ENCODE peak calls at places on chromosomes 1 and 21, in four cellular contexts. X, F, R and J are unnamed samples.

GRCh38 chr1:242872521-242872920 is 348.0 kb upstream of the PLD5 start:
- DNase-seq in R (no peak), X (no peak), F (no peak), J (no peak)

GRCh38 chr1:69038379-69038778 is 529.3 kb upstream of the LRRC7 start:
- DNase-seq in R (no peak), X (no peak), F (no peak), J (no peak)

GRCh38 chr1:39255212-39255611 is 50.7 kb downstream of the MACF1 start:
- DNase-seq in X (peak; percentile 50), F (no peak), R (no peak), J (no peak)

GRCh38 chr1:173507205-173507846 is 30.2 kb downstream of the PRDX6 start:
- DNase-seq in X (peak; percentile 35), F (no peak), R (no peak), J (no peak)

GRCh38 chr21:39637971-39638628 is 25.4 kb downstream of the B3GALT5 start:
- DNase-seq in R (no peak), F (no peak), X (no peak), J (no peak)

GRCh38 chr1:28287315-28287714 is 28.0 kb downstream of the SESN2 start:
- DNase-seq in X (no peak), F (no peak), R (no peak), J (no peak)

GRCh38 chr1:15454256-15454655 is 2.3 kb upstream of the CELA2A start:
- DNase-seq in X (peak; percentile 44), R (no peak), F (no peak), J (no peak)

GRCh38 chr1:43373034-43373940 is 5.5 kb upstream of the ELOVL1 start:
- DNase-seq in R (no peak), X (peak; percentile 59), F (no peak), J (no peak)

GRCh38 chr1:28249879-28250295 is 9.4 kb upstream of the SESN2 start:
- DNase-seq in F (no peak), R (no peak), X (no peak), J (no peak)

GRCh38 chr1:117605164-117605810 is 561 bp upstream of the TENT5C start:
- DNase-seq in X (peak; percentile 22), R (no peak), F (no peak), J (peak; percentile 45)

GRCh38 chr1:1599030-1599916 is 662 bp downstream of the FNDC10 start:
- DNase-seq in R (peak; percentile 75), F (no peak), X (peak; percentile 66), J (no peak)

GRCh38 chr1:167791281-167792209 is 69.8 kb downstream of the MPZL1 start:
- DNase-seq in X (peak; percentile 62), F (no peak), R (no peak), J (peak; percentile 62)